ENCODE peak calls at places on chromosomes 2 and 18, in eight cellular contexts. One of them, this sample, is unnamed.

GRCh38 chr2:178514664-178515063 is 34.4 kb downstream of the PLEKHA3 start:
- DNase-seq in GM19239: no peak
- DNase-seq in AG08396: peak
- DNase-seq in stimulated activated CD8-positive, alpha-beta memory T cell treated with anti-CD3 and anti-CD28 coated beads, Interleukin-2, amount 100 ng/mL, for 1 hour: no peak
- DNase-seq in ecto neural progenitor cell: no peak
- DNase-seq in H54: peak
- DNase-seq in HL-60: no peak
- DNase-seq in astrocyte of the spinal cord: peak
- DNase-seq in this sample: no peak

GRCh38 chr2:228627510-228627909 is 446.0 kb upstream of the SPHKAP start:
- DNase-seq in GM19239: no peak
- DNase-seq in AG08396: no peak
- DNase-seq in stimulated activated CD8-positive, alpha-beta memory T cell treated with anti-CD3 and anti-CD28 coated beads, Interleukin-2, amount 100 ng/mL, for 1 hour: no peak
- DNase-seq in ecto neural progenitor cell: no peak
- DNase-seq in H54: no peak
- DNase-seq in HL-60: no peak
- DNase-seq in astrocyte of the spinal cord: no peak
- DNase-seq in this sample: no peak

GRCh38 chr2:118903489-118904215 is 38.3 kb upstream of the MARCO start:
- DNase-seq in GM19239: no peak
- DNase-seq in AG08396: no peak
- DNase-seq in stimulated activated CD8-positive, alpha-beta memory T cell treated with anti-CD3 and anti-CD28 coated beads, Interleukin-2, amount 100 ng/mL, for 1 hour: no peak
- DNase-seq in ecto neural progenitor cell: peak
- DNase-seq in H54: no peak
- DNase-seq in HL-60: no peak
- DNase-seq in astrocyte of the spinal cord: no peak
- DNase-seq in this sample: no peak

GRCh38 chr2:24672589-24672988 is 120.6 kb downstream of the PTRHD1 start:
- DNase-seq in GM19239: no peak
- DNase-seq in AG08396: no peak
- DNase-seq in stimulated activated CD8-positive, alpha-beta memory T cell treated with anti-CD3 and anti-CD28 coated beads, Interleukin-2, amount 100 ng/mL, for 1 hour: no peak
- DNase-seq in ecto neural progenitor cell: no peak
- DNase-seq in H54: no peak
- DNase-seq in HL-60: no peak
- DNase-seq in astrocyte of the spinal cord: no peak
- DNase-seq in this sample: no peak

GRCh38 chr2:26506279-26506678 is 28.4 kb upstream of the OTOF start:
- DNase-seq in GM19239: no peak
- DNase-seq in AG08396: no peak
- DNase-seq in stimulated activated CD8-positive, alpha-beta memory T cell treated with anti-CD3 and anti-CD28 coated beads, Interleukin-2, amount 100 ng/mL, for 1 hour: no peak
- DNase-seq in ecto neural progenitor cell: no peak
- DNase-seq in H54: no peak
- DNase-seq in HL-60: no peak
- DNase-seq in astrocyte of the spinal cord: no peak
- DNase-seq in this sample: no peak

GRCh38 chr18:67805261-67805660 is 288.7 kb upstream of the DSEL start:
- DNase-seq in GM19239: no peak
- DNase-seq in AG08396: no peak
- DNase-seq in stimulated activated CD8-positive, alpha-beta memory T cell treated with anti-CD3 and anti-CD28 coated beads, Interleukin-2, amount 100 ng/mL, for 1 hour: no peak
- DNase-seq in ecto neural progenitor cell: no peak
- DNase-seq in H54: no peak
- DNase-seq in HL-60: no peak
- DNase-seq in astrocyte of the spinal cord: peak
- DNase-seq in this sample: no peak

GRCh38 chr2:224545884-224546644 is 39.1 kb downstream of the CUL3 start:
- DNase-seq in GM19239: no peak
- DNase-seq in AG08396: peak
- DNase-seq in stimulated activated CD8-positive, alpha-beta memory T cell treated with anti-CD3 and anti-CD28 coated beads, Interleukin-2, amount 100 ng/mL, for 1 hour: no peak
- DNase-seq in ecto neural progenitor cell: no peak
- DNase-seq in H54: no peak
- DNase-seq in HL-60: no peak
- DNase-seq in astrocyte of the spinal cord: peak
- DNase-seq in this sample: no peak

GRCh38 chr2:178914259-178914849 is 107.1 kb upstream of the TTN start:
- DNase-seq in GM19239: peak
- DNase-seq in AG08396: peak
- DNase-seq in stimulated activated CD8-positive, alpha-beta memory T cell treated with anti-CD3 and anti-CD28 coated beads, Interleukin-2, amount 100 ng/mL, for 1 hour: peak
- DNase-seq in ecto neural progenitor cell: peak
- DNase-seq in H54: peak
- DNase-seq in HL-60: peak
- DNase-seq in astrocyte of the spinal cord: peak
- DNase-seq in this sample: peak

GRCh38 chr2:12087671-12088380 is 341.4 kb downstream of the LPIN1 start:
- DNase-seq in GM19239: no peak
- DNase-seq in AG08396: no peak
- DNase-seq in stimulated activated CD8-positive, alpha-beta memory T cell treated with anti-CD3 and anti-CD28 coated beads, Interleukin-2, amount 100 ng/mL, for 1 hour: no peak
- DNase-seq in ecto neural progenitor cell: no peak
- DNase-seq in H54: no peak
- DNase-seq in HL-60: no peak
- DNase-seq in astrocyte of the spinal cord: no peak
- DNase-seq in this sample: no peak

GRCh38 chr2:168119519-168120141 is 127.8 kb downstream of the STK39 start:
- DNase-seq in GM19239: peak
- DNase-seq in AG08396: peak
- DNase-seq in stimulated activated CD8-positive, alpha-beta memory T cell treated with anti-CD3 and anti-CD28 coated beads, Interleukin-2, amount 100 ng/mL, for 1 hour: no peak
- DNase-seq in ecto neural progenitor cell: no peak
- DNase-seq in H54: no peak
- DNase-seq in HL-60: peak
- DNase-seq in astrocyte of the spinal cord: peak
- DNase-seq in this sample: no peak

This sample was measured in HuH-7.5.